ENCODE peak calls at places on chromosomes 3 and 15, in eight cellular contexts. One of them, this sample, is unnamed.

GRCh38 chr15:80685628-80686027 is 9.5 kb upstream of the ABHD17C start:
- DNase-seq in Karpas-422: no peak
- DNase-seq in ELF-1: no peak
- DNase-seq in stimulated activated CD4-positive, alpha-beta T cell treated with anti-CD3 and anti-CD28 coated beads, Interleukin-2, amount 100 ng/mL, for 48 hours: no peak
- DNase-seq in iPS-NIHi11: no peak
- DNase-seq in activated T-helper 1 cell treated with anti-CD3 and anti-CD28 coated beads, Interleukin-12 subunit alpha, Interleukin-12 subunit beta, Interleukin-2, Interleukin-4 antibody, amounts not matched to agents 30 ng/mL and 10 ng/mL and 1 ng/mL, durations not matched to agents 14 hours and 24 hours and 36 hours: no peak
- DNase-seq in activated CD4-positive, alpha-beta T cell treated with anti-CD3 and anti-CD28 coated beads, Interleukin-2, amount 50 U/mL, for 24 hours: no peak
- DNase-seq in caudate nucleus: no peak
- DNase-seq in this sample: no peak

GRCh38 chr3:25293736-25294135 is 134.3 kb upstream of the RARB start:
- DNase-seq in caudate nucleus: no peak
- DNase-seq in Karpas-422: no peak
- DNase-seq in iPS-NIHi11: peak
- DNase-seq in ELF-1: peak
- DNase-seq in stimulated activated CD4-positive, alpha-beta T cell treated with anti-CD3 and anti-CD28 coated beads, Interleukin-2, amount 100 ng/mL, for 48 hours: no peak
- DNase-seq in activated T-helper 1 cell treated with anti-CD3 and anti-CD28 coated beads, Interleukin-12 subunit alpha, Interleukin-12 subunit beta, Interleukin-2, Interleukin-4 antibody, amounts not matched to agents 30 ng/mL and 10 ng/mL and 1 ng/mL, durations not matched to agents 14 hours and 24 hours and 36 hours: no peak
- DNase-seq in activated CD4-positive, alpha-beta T cell treated with anti-CD3 and anti-CD28 coated beads, Interleukin-2, amount 50 U/mL, for 24 hours: no peak
- DNase-seq in this sample: peak

GRCh38 chr3:50164056-50164455 is 8.9 kb downstream of the SEMA3F start:
- DNase-seq in Karpas-422: no peak
- DNase-seq in ELF-1: no peak
- DNase-seq in activated T-helper 1 cell treated with anti-CD3 and anti-CD28 coated beads, Interleukin-12 subunit alpha, Interleukin-12 subunit beta, Interleukin-2, Interleukin-4 antibody, amounts not matched to agents 30 ng/mL and 10 ng/mL and 1 ng/mL, durations not matched to agents 14 hours and 24 hours and 36 hours: no peak
- DNase-seq in caudate nucleus: peak
- DNase-seq in activated CD4-positive, alpha-beta T cell treated with anti-CD3 and anti-CD28 coated beads, Interleukin-2, amount 50 U/mL, for 24 hours: no peak
- DNase-seq in stimulated activated CD4-positive, alpha-beta T cell treated with anti-CD3 and anti-CD28 coated beads, Interleukin-2, amount 100 ng/mL, for 48 hours: no peak
- DNase-seq in iPS-NIHi11: no peak
- DNase-seq in this sample: no peak

GRCh38 chr15:63583027-63583426 is 14.2 kb upstream of the FBXL22 start:
- DNase-seq in iPS-NIHi11: no peak
- DNase-seq in stimulated activated CD4-positive, alpha-beta T cell treated with anti-CD3 and anti-CD28 coated beads, Interleukin-2, amount 100 ng/mL, for 48 hours: no peak
- DNase-seq in Karpas-422: no peak
- DNase-seq in activated T-helper 1 cell treated with anti-CD3 and anti-CD28 coated beads, Interleukin-12 subunit alpha, Interleukin-12 subunit beta, Interleukin-2, Interleukin-4 antibody, amounts not matched to agents 30 ng/mL and 10 ng/mL and 1 ng/mL, durations not matched to agents 14 hours and 24 hours and 36 hours: no peak
- DNase-seq in ELF-1: no peak
- DNase-seq in activated CD4-positive, alpha-beta T cell treated with anti-CD3 and anti-CD28 coated beads, Interleukin-2, amount 50 U/mL, for 24 hours: no peak
- DNase-seq in caudate nucleus: no peak
- DNase-seq in this sample: no peak

GRCh38 chr3:195070321-195070720 is 200.6 kb downstream of the XXYLT1 start:
- DNase-seq in ELF-1: no peak
- DNase-seq in Karpas-422: no peak
- DNase-seq in activated CD4-positive, alpha-beta T cell treated with anti-CD3 and anti-CD28 coated beads, Interleukin-2, amount 50 U/mL, for 24 hours: no peak
- DNase-seq in caudate nucleus: no peak
- DNase-seq in stimulated activated CD4-positive, alpha-beta T cell treated with anti-CD3 and anti-CD28 coated beads, Interleukin-2, amount 100 ng/mL, for 48 hours: no peak
- DNase-seq in iPS-NIHi11: no peak
- DNase-seq in activated T-helper 1 cell treated with anti-CD3 and anti-CD28 coated beads, Interleukin-12 subunit alpha, Interleukin-12 subunit beta, Interleukin-2, Interleukin-4 antibody, amounts not matched to agents 30 ng/mL and 10 ng/mL and 1 ng/mL, durations not matched to agents 14 hours and 24 hours and 36 hours: no peak
- DNase-seq in this sample: no peak

GRCh38 chr3:128432898-128433629 is 33.6 kb downstream of the DNAJB8 start:
- DNase-seq in caudate nucleus: no peak
- DNase-seq in activated T-helper 1 cell treated with anti-CD3 and anti-CD28 coated beads, Interleukin-12 subunit alpha, Interleukin-12 subunit beta, Interleukin-2, Interleukin-4 antibody, amounts not matched to agents 30 ng/mL and 10 ng/mL and 1 ng/mL, durations not matched to agents 14 hours and 24 hours and 36 hours: no peak
- DNase-seq in Karpas-422: no peak
- DNase-seq in ELF-1: peak
- DNase-seq in activated CD4-positive, alpha-beta T cell treated with anti-CD3 and anti-CD28 coated beads, Interleukin-2, amount 50 U/mL, for 24 hours: no peak
- DNase-seq in iPS-NIHi11: peak
- DNase-seq in stimulated activated CD4-positive, alpha-beta T cell treated with anti-CD3 and anti-CD28 coated beads, Interleukin-2, amount 100 ng/mL, for 48 hours: no peak
- DNase-seq in this sample: no peak

GRCh38 chr3:139455855-139456254 is 20.5 kb downstream of the RBP2 start:
- DNase-seq in stimulated activated CD4-positive, alpha-beta T cell treated with anti-CD3 and anti-CD28 coated beads, Interleukin-2, amount 100 ng/mL, for 48 hours: no peak
- DNase-seq in ELF-1: peak
- DNase-seq in Karpas-422: peak
- DNase-seq in activated T-helper 1 cell treated with anti-CD3 and anti-CD28 coated beads, Interleukin-12 subunit alpha, Interleukin-12 subunit beta, Interleukin-2, Interleukin-4 antibody, amounts not matched to agents 30 ng/mL and 10 ng/mL and 1 ng/mL, durations not matched to agents 14 hours and 24 hours and 36 hours: no peak
- DNase-seq in activated CD4-positive, alpha-beta T cell treated with anti-CD3 and anti-CD28 coated beads, Interleukin-2, amount 50 U/mL, for 24 hours: no peak
- DNase-seq in caudate nucleus: no peak
- DNase-seq in iPS-NIHi11: peak
- DNase-seq in this sample: peak

GRCh38 chr3:156675744-156676466 is 1.5 kb downstream of the TIPARP start:
- DNase-seq in Karpas-422: peak
- DNase-seq in activated T-helper 1 cell treated with anti-CD3 and anti-CD28 coated beads, Interleukin-12 subunit alpha, Interleukin-12 subunit beta, Interleukin-2, Interleukin-4 antibody, amounts not matched to agents 30 ng/mL and 10 ng/mL and 1 ng/mL, durations not matched to agents 14 hours and 24 hours and 36 hours: no peak
- DNase-seq in iPS-NIHi11: no peak
- DNase-seq in ELF-1: peak
- DNase-seq in caudate nucleus: no peak
- DNase-seq in stimulated activated CD4-positive, alpha-beta T cell treated with anti-CD3 and anti-CD28 coated beads, Interleukin-2, amount 100 ng/mL, for 48 hours: no peak
- DNase-seq in activated CD4-positive, alpha-beta T cell treated with anti-CD3 and anti-CD28 coated beads, Interleukin-2, amount 50 U/mL, for 24 hours: no peak
- DNase-seq in this sample: peak

GRCh38 chr3:23867400-23867799 is 49.4 kb downstream of the NKIRAS1 start:
- DNase-seq in activated CD4-positive, alpha-beta T cell treated with anti-CD3 and anti-CD28 coated beads, Interleukin-2, amount 50 U/mL, for 24 hours: no peak
- DNase-seq in ELF-1: no peak
- DNase-seq in activated T-helper 1 cell treated with anti-CD3 and anti-CD28 coated beads, Interleukin-12 subunit alpha, Interleukin-12 subunit beta, Interleukin-2, Interleukin-4 antibody, amounts not matched to agents 30 ng/mL and 10 ng/mL and 1 ng/mL, durations not matched to agents 14 hours and 24 hours and 36 hours: no peak
- DNase-seq in iPS-NIHi11: no peak
- DNase-seq in stimulated activated CD4-positive, alpha-beta T cell treated with anti-CD3 and anti-CD28 coated beads, Interleukin-2, amount 100 ng/mL, for 48 hours: no peak
- DNase-seq in Karpas-422: peak
- DNase-seq in caudate nucleus: no peak
- DNase-seq in this sample: no peak

GRCh38 chr3:3560566-3561336 is 238.5 kb upstream of the LRRN1 start:
- DNase-seq in ELF-1: no peak
- DNase-seq in stimulated activated CD4-positive, alpha-beta T cell treated with anti-CD3 and anti-CD28 coated beads, Interleukin-2, amount 100 ng/mL, for 48 hours: no peak
- DNase-seq in activated CD4-positive, alpha-beta T cell treated with anti-CD3 and anti-CD28 coated beads, Interleukin-2, amount 50 U/mL, for 24 hours: no peak
- DNase-seq in activated T-helper 1 cell treated with anti-CD3 and anti-CD28 coated beads, Interleukin-12 subunit alpha, Interleukin-12 subunit beta, Interleukin-2, Interleukin-4 antibody, amounts not matched to agents 30 ng/mL and 10 ng/mL and 1 ng/mL, durations not matched to agents 14 hours and 24 hours and 36 hours: no peak
- DNase-seq in iPS-NIHi11: no peak
- DNase-seq in caudate nucleus: no peak
- DNase-seq in Karpas-422: no peak
- DNase-seq in this sample: peak

GRCh38 chr15:84715442-84716035 is 400 bp downstream of the SEC11A start:
- DNase-seq in iPS-NIHi11: no peak
- DNase-seq in activated T-helper 1 cell treated with anti-CD3 and anti-CD28 coated beads, Interleukin-12 subunit alpha, Interleukin-12 subunit beta, Interleukin-2, Interleukin-4 antibody, amounts not matched to agents 30 ng/mL and 10 ng/mL and 1 ng/mL, durations not matched to agents 14 hours and 24 hours and 36 hours: peak
- DNase-seq in caudate nucleus: no peak
- DNase-seq in stimulated activated CD4-positive, alpha-beta T cell treated with anti-CD3 and anti-CD28 coated beads, Interleukin-2, amount 100 ng/mL, for 48 hours: peak
- DNase-seq in Karpas-422: peak
- DNase-seq in activated CD4-positive, alpha-beta T cell treated with anti-CD3 and anti-CD28 coated beads, Interleukin-2, amount 50 U/mL, for 24 hours: peak
- DNase-seq in ELF-1: no peak
- DNase-seq in this sample: peak

GRCh38 chr15:34795267-34796081 is at the start of gene ACTC1:
- DNase-seq in iPS-NIHi11: peak
- DNase-seq in activated CD4-positive, alpha-beta T cell treated with anti-CD3 and anti-CD28 coated beads, Interleukin-2, amount 50 U/mL, for 24 hours: no peak
- DNase-seq in ELF-1: peak
- DNase-seq in caudate nucleus: no peak
- DNase-seq in stimulated activated CD4-positive, alpha-beta T cell treated with anti-CD3 and anti-CD28 coated beads, Interleukin-2, amount 100 ng/mL, for 48 hours: no peak
- DNase-seq in Karpas-422: no peak
- DNase-seq in activated T-helper 1 cell treated with anti-CD3 and anti-CD28 coated beads, Interleukin-12 subunit alpha, Interleukin-12 subunit beta, Interleukin-2, Interleukin-4 antibody, amounts not matched to agents 30 ng/mL and 10 ng/mL and 1 ng/mL, durations not matched to agents 14 hours and 24 hours and 36 hours: no peak
- DNase-seq in this sample: peak

GRCh38 chr3:136473716-136474326 is 223.7 kb downstream of the PCCB start:
- DNase-seq in activated CD4-positive, alpha-beta T cell treated with anti-CD3 and anti-CD28 coated beads, Interleukin-2, amount 50 U/mL, for 24 hours: no peak
- DNase-seq in ELF-1: no peak
- DNase-seq in Karpas-422: no peak
- DNase-seq in caudate nucleus: no peak
- DNase-seq in iPS-NIHi11: no peak
- DNase-seq in activated T-helper 1 cell treated with anti-CD3 and anti-CD28 coated beads, Interleukin-12 subunit alpha, Interleukin-12 subunit beta, Interleukin-2, Interleukin-4 antibody, amounts not matched to agents 30 ng/mL and 10 ng/mL and 1 ng/mL, durations not matched to agents 14 hours and 24 hours and 36 hours: no peak
- DNase-seq in stimulated activated CD4-positive, alpha-beta T cell treated with anti-CD3 and anti-CD28 coated beads, Interleukin-2, amount 100 ng/mL, for 48 hours: no peak
- DNase-seq in this sample: no peak

GRCh38 chr15:46280753-46281521 is 646.1 kb downstream of the SQOR start:
- DNase-seq in activated T-helper 1 cell treated with anti-CD3 and anti-CD28 coated beads, Interleukin-12 subunit alpha, Interleukin-12 subunit beta, Interleukin-2, Interleukin-4 antibody, amounts not matched to agents 30 ng/mL and 10 ng/mL and 1 ng/mL, durations not matched to agents 14 hours and 24 hours and 36 hours: no peak
- DNase-seq in caudate nucleus: no peak
- DNase-seq in ELF-1: no peak
- DNase-seq in Karpas-422: peak
- DNase-seq in iPS-NIHi11: no peak
- DNase-seq in stimulated activated CD4-positive, alpha-beta T cell treated with anti-CD3 and anti-CD28 coated beads, Interleukin-2, amount 100 ng/mL, for 48 hours: no peak
- DNase-seq in activated CD4-positive, alpha-beta T cell treated with anti-CD3 and anti-CD28 coated beads, Interleukin-2, amount 50 U/mL, for 24 hours: no peak
- DNase-seq in this sample: peak

GRCh38 chr3:120022729-120023128 is 71.5 kb downstream of the GSK3B start:
- DNase-seq in activated CD4-positive, alpha-beta T cell treated with anti-CD3 and anti-CD28 coated beads, Interleukin-2, amount 50 U/mL, for 24 hours: no peak
- DNase-seq in iPS-NIHi11: no peak
- DNase-seq in activated T-helper 1 cell treated with anti-CD3 and anti-CD28 coated beads, Interleukin-12 subunit alpha, Interleukin-12 subunit beta, Interleukin-2, Interleukin-4 antibody, amounts not matched to agents 30 ng/mL and 10 ng/mL and 1 ng/mL, durations not matched to agents 14 hours and 24 hours and 36 hours: no peak
- DNase-seq in stimulated activated CD4-positive, alpha-beta T cell treated with anti-CD3 and anti-CD28 coated beads, Interleukin-2, amount 100 ng/mL, for 48 hours: no peak
- DNase-seq in Karpas-422: no peak
- DNase-seq in ELF-1: no peak
- DNase-seq in caudate nucleus: no peak
- DNase-seq in this sample: peak

GRCh38 chr15:69175536-69175935 is 15.1 kb downstream of the GLCE start:
- DNase-seq in ELF-1: no peak
- DNase-seq in caudate nucleus: no peak
- DNase-seq in stimulated activated CD4-positive, alpha-beta T cell treated with anti-CD3 and anti-CD28 coated beads, Interleukin-2, amount 100 ng/mL, for 48 hours: no peak
- DNase-seq in activated CD4-positive, alpha-beta T cell treated with anti-CD3 and anti-CD28 coated beads, Interleukin-2, amount 50 U/mL, for 24 hours: no peak
- DNase-seq in iPS-NIHi11: no peak
- DNase-seq in activated T-helper 1 cell treated with anti-CD3 and anti-CD28 coated beads, Interleukin-12 subunit alpha, Interleukin-12 subunit beta, Interleukin-2, Interleukin-4 antibody, amounts not matched to agents 30 ng/mL and 10 ng/mL and 1 ng/mL, durations not matched to agents 14 hours and 24 hours and 36 hours: no peak
- DNase-seq in Karpas-422: no peak
- DNase-seq in this sample: no peak

GRCh38 chr3:22971497-22971896 is 231.6 kb upstream of the UBE2E2 start:
- DNase-seq in iPS-NIHi11: no peak
- DNase-seq in activated CD4-positive, alpha-beta T cell treated with anti-CD3 and anti-CD28 coated beads, Interleukin-2, amount 50 U/mL, for 24 hours: no peak
- DNase-seq in stimulated activated CD4-positive, alpha-beta T cell treated with anti-CD3 and anti-CD28 coated beads, Interleukin-2, amount 100 ng/mL, for 48 hours: no peak
- DNase-seq in caudate nucleus: no peak
- DNase-seq in ELF-1: no peak
- DNase-seq in activated T-helper 1 cell treated with anti-CD3 and anti-CD28 coated beads, Interleukin-12 subunit alpha, Interleukin-12 subunit beta, Interleukin-2, Interleukin-4 antibody, amounts not matched to agents 30 ng/mL and 10 ng/mL and 1 ng/mL, durations not matched to agents 14 hours and 24 hours and 36 hours: no peak
- DNase-seq in Karpas-422: no peak
- DNase-seq in this sample: peak

GRCh38 chr3:142680710-142681109 is 43.1 kb upstream of the TRPC1 start:
- DNase-seq in activated CD4-positive, alpha-beta T cell treated with anti-CD3 and anti-CD28 coated beads, Interleukin-2, amount 50 U/mL, for 24 hours: no peak
- DNase-seq in ELF-1: no peak
- DNase-seq in activated T-helper 1 cell treated with anti-CD3 and anti-CD28 coated beads, Interleukin-12 subunit alpha, Interleukin-12 subunit beta, Interleukin-2, Interleukin-4 antibody, amounts not matched to agents 30 ng/mL and 10 ng/mL and 1 ng/mL, durations not matched to agents 14 hours and 24 hours and 36 hours: no peak
- DNase-seq in iPS-NIHi11: peak
- DNase-seq in stimulated activated CD4-positive, alpha-beta T cell treated with anti-CD3 and anti-CD28 coated beads, Interleukin-2, amount 100 ng/mL, for 48 hours: no peak
- DNase-seq in Karpas-422: peak
- DNase-seq in caudate nucleus: no peak
- DNase-seq in this sample: no peak

GRCh38 chr3:20230954-20231353 is 44.9 kb upstream of the SGO1 start:
- DNase-seq in Karpas-422: no peak
- DNase-seq in ELF-1: no peak
- DNase-seq in caudate nucleus: no peak
- DNase-seq in iPS-NIHi11: no peak
- DNase-seq in activated T-helper 1 cell treated with anti-CD3 and anti-CD28 coated beads, Interleukin-12 subunit alpha, Interleukin-12 subunit beta, Interleukin-2, Interleukin-4 antibody, amounts not matched to agents 30 ng/mL and 10 ng/mL and 1 ng/mL, durations not matched to agents 14 hours and 24 hours and 36 hours: no peak
- DNase-seq in activated CD4-positive, alpha-beta T cell treated with anti-CD3 and anti-CD28 coated beads, Interleukin-2, amount 50 U/mL, for 24 hours: no peak
- DNase-seq in stimulated activated CD4-positive, alpha-beta T cell treated with anti-CD3 and anti-CD28 coated beads, Interleukin-2, amount 100 ng/mL, for 48 hours: no peak
- DNase-seq in this sample: no peak

GRCh38 chr3:109165905-109166304 is 29.4 kb downstream of the C3orf85 start:
- DNase-seq in caudate nucleus: no peak
- DNase-seq in stimulated activated CD4-positive, alpha-beta T cell treated with anti-CD3 and anti-CD28 coated beads, Interleukin-2, amount 100 ng/mL, for 48 hours: no peak
- DNase-seq in iPS-NIHi11: no peak
- DNase-seq in Karpas-422: no peak
- DNase-seq in ELF-1: no peak
- DNase-seq in activated CD4-positive, alpha-beta T cell treated with anti-CD3 and anti-CD28 coated beads, Interleukin-2, amount 50 U/mL, for 24 hours: no peak
- DNase-seq in activated T-helper 1 cell treated with anti-CD3 and anti-CD28 coated beads, Interleukin-12 subunit alpha, Interleukin-12 subunit beta, Interleukin-2, Interleukin-4 antibody, amounts not matched to agents 30 ng/mL and 10 ng/mL and 1 ng/mL, durations not matched to agents 14 hours and 24 hours and 36 hours: no peak
- DNase-seq in this sample: no peak

GRCh38 chr3:71991051-71991450 is 206.1 kb upstream of the PROK2 start:
- DNase-seq in activated T-helper 1 cell treated with anti-CD3 and anti-CD28 coated beads, Interleukin-12 subunit alpha, Interleukin-12 subunit beta, Interleukin-2, Interleukin-4 antibody, amounts not matched to agents 30 ng/mL and 10 ng/mL and 1 ng/mL, durations not matched to agents 14 hours and 24 hours and 36 hours: no peak
- DNase-seq in ELF-1: no peak
- DNase-seq in stimulated activated CD4-positive, alpha-beta T cell treated with anti-CD3 and anti-CD28 coated beads, Interleukin-2, amount 100 ng/mL, for 48 hours: no peak
- DNase-seq in iPS-NIHi11: no peak
- DNase-seq in Karpas-422: no peak
- DNase-seq in caudate nucleus: no peak
- DNase-seq in activated CD4-positive, alpha-beta T cell treated with anti-CD3 and anti-CD28 coated beads, Interleukin-2, amount 50 U/mL, for 24 hours: no peak
- DNase-seq in this sample: no peak

GRCh38 chr15:90564109-90564508 is 34.4 kb downstream of the CRTC3 start:
- DNase-seq in activated T-helper 1 cell treated with anti-CD3 and anti-CD28 coated beads, Interleukin-12 subunit alpha, Interleukin-12 subunit beta, Interleukin-2, Interleukin-4 antibody, amounts not matched to agents 30 ng/mL and 10 ng/mL and 1 ng/mL, durations not matched to agents 14 hours and 24 hours and 36 hours: no peak
- DNase-seq in stimulated activated CD4-positive, alpha-beta T cell treated with anti-CD3 and anti-CD28 coated beads, Interleukin-2, amount 100 ng/mL, for 48 hours: no peak
- DNase-seq in Karpas-422: peak
- DNase-seq in ELF-1: no peak
- DNase-seq in activated CD4-positive, alpha-beta T cell treated with anti-CD3 and anti-CD28 coated beads, Interleukin-2, amount 50 U/mL, for 24 hours: no peak
- DNase-seq in caudate nucleus: no peak
- DNase-seq in iPS-NIHi11: no peak
- DNase-seq in this sample: no peak

GRCh38 chr15:83449928-83450501 is 2.9 kb downstream of the SH3GL3 start:
- DNase-seq in caudate nucleus: no peak
- DNase-seq in iPS-NIHi11: no peak
- DNase-seq in stimulated activated CD4-positive, alpha-beta T cell treated with anti-CD3 and anti-CD28 coated beads, Interleukin-2, amount 100 ng/mL, for 48 hours: no peak
- DNase-seq in activated CD4-positive, alpha-beta T cell treated with anti-CD3 and anti-CD28 coated beads, Interleukin-2, amount 50 U/mL, for 24 hours: no peak
- DNase-seq in activated T-helper 1 cell treated with anti-CD3 and anti-CD28 coated beads, Interleukin-12 subunit alpha, Interleukin-12 subunit beta, Interleukin-2, Interleukin-4 antibody, amounts not matched to agents 30 ng/mL and 10 ng/mL and 1 ng/mL, durations not matched to agents 14 hours and 24 hours and 36 hours: no peak
- DNase-seq in ELF-1: no peak
- DNase-seq in Karpas-422: no peak
- DNase-seq in this sample: no peak